ENCODE peak calls at places on chromosomes 1 and 21, in nine cellular contexts. H is A549, X is esophagus muscularis mucosa, D is ovary, B is stomach, K is H1, V is GM12878, N is suprapubic skin, E is transverse colon. W is an unnamed sample.
A peak's percentile ranks its signal among the peaks of the same experiment; 100 is the strongest.

GRCh38 chr21:36150192-36150711 is 6.4 kb upstream of the DOP1B start:
- DNase-seq in D (no peak), N (no peak), E (no peak), H (no peak), X (no peak), V (peak; percentile 42), K (no peak), B (no peak), W (no peak)

GRCh38 chr1:78490861-78491310 is at the start of gene PTGFR:
- DNase-seq in H (no peak), X (no peak), B (no peak), D (peak; percentile 44), E (no peak), K (no peak), V (no peak), N (no peak), W (peak; percentile 55)

GRCh38 chr1:2236695-2237677 is 8.9 kb downstream of the SKI start:
- DNase-seq in B (no peak), E (no peak), N (no peak), H (no peak), V (no peak), K (no peak), D (no peak), X (no peak), W (no peak)

GRCh38 chr1:61992257-61992656 is 202.4 kb upstream of the L1TD1 start:
- DNase-seq in B (no peak), V (no peak), K (no peak), N (no peak), H (no peak), X (no peak), E (no peak), D (no peak), W (no peak)

GRCh38 chr1:158227904-158228623 is 26.2 kb upstream of the CD1A start:
- DNase-seq in E (no peak), X (no peak), D (no peak), B (no peak), V (no peak), H (no peak), K (no peak), N (no peak), W (no peak)

GRCh38 chr1:47711848-47712492 is 274.1 kb downstream of the FOXD2 start:
- DNase-seq in K (no peak), V (no peak), B (no peak), X (no peak), E (no peak), H (no peak), D (no peak), N (peak; percentile 55), W (no peak)

GRCh38 chr1:83086346-83086745 is 912.6 kb downstream of the TTLL7 start:
- DNase-seq in D (no peak), X (no peak), V (no peak), H (no peak), K (no peak), B (no peak), E (no peak), N (no peak), W (no peak)

GRCh38 chr1:93749894-93750301 is 68.3 kb upstream of the BCAR3 start:
- DNase-seq in K (peak; percentile 25), V (no peak), D (no peak), X (no peak), N (no peak), E (no peak), B (peak; percentile 36), H (peak; percentile 42), W (no peak)

GRCh38 chr1:231335663-231336602 is 1.7 kb downstream of the EXOC8 start:
- DNase-seq in H (no peak), D (no peak), K (no peak), X (no peak), B (no peak), N (no peak), E (no peak), V (no peak), W (no peak)

GRCh38 chr1:15352122-15352957 is 57.3 kb upstream of the EFHD2 start:
- DNase-seq in X (no peak), B (peak; percentile 77), H (peak; percentile 96), V (no peak), K (no peak), E (peak; percentile 53), D (no peak), N (no peak), W (no peak)

GRCh38 chr1:168932539-168932938 is 174.0 kb upstream of the ATP1B1 start:
- DNase-seq in N (no peak), B (no peak), D (no peak), V (no peak), K (no peak), X (no peak), E (no peak), H (no peak), W (no peak)
- TF ChIP-seq POLR2A in N (no peak), B (no peak), D (no peak), V (no peak), K (no peak), X (no peak), E (no peak), H (no peak), W (no peak)

DNA sequence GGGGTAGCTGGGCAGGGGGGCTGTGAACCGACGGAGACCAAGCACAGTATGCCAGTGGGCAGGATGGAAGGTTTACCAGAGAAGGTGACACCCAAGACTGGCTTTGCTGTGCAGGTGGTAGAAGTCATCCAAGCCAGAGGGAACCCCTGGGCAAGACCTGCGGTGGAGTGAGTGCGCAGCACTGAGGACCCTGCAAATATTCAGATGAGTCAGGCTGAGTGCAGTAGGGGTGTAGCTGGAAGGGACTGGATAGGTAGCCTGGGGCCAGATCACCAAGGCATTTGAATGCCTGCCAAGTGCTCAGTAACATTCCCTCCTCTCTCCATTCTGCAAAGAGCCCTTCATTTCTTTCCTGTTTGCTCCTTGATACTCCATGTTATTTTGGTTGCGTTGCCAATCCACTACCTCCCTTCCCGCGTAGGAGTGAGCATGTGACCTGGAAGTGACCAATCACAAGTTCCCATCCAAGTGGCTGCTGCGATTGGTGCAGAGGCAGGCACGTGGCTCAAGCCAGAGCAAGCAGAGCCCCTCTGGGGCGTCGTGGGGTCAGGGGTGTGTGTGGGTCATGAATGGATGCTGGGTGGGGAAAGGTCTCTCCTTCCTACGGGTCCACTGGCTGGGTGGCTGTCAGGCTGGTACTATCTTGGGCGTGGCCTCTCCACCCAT is 413.2 kb downstream of the PTPRU start:
- DNase-seq in X (no peak), E (no peak), H (peak; percentile 22), N (peak; percentile 55), V (no peak), K (no peak), D (no peak), B (no peak), W (no peak)
- TF ChIP-seq EP300 in X (no peak), E (no peak), H (no peak), N (no peak), V (no peak), K (no peak), D (no peak), B (no peak), W (no peak)

GRCh38 chr1:220378571-220379302 is 106.5 kb upstream of the RAB3GAP2 start:
- DNase-seq in D (no peak), K (no peak), N (no peak), X (no peak), V (no peak), E (peak; percentile 65), H (no peak), B (no peak), W (no peak)
- H3K4me3 ChIP-seq in D (no peak overlapping the region), K (no peak overlapping the region), N (no peak overlapping the region), X (no peak overlapping the region), V (no peak overlapping the region), E (no peak overlapping the region), H (no peak overlapping the region), B (no peak overlapping the region), W (no peak overlapping the region)

DNA sequence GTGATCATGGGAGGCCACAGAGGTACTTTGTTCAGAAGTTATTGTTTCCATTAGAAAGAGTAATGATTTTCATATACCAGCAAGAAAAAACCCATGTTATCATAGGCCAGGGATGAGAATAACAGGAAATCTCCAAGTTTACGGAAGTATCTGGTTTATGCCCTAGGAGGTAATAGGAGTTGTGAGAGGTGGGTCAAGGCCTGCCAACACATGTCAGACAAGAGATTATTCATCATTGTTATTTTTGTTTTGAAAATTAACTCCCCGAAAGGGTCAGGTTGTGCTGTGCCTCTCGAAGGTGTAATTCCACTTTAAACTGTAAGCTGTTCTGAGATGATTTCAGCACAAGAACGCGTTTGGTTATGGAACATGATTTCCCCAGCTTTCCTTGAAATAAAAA is 218.4 kb downstream of the CAMTA1 start:
- DNase-seq in E (no peak), K (no peak), X (no peak), H (no peak), B (no peak), V (no peak), D (no peak), N (no peak), W (no peak)
- TF ChIP-seq POLR2A in E (no peak), K (no peak), X (no peak), H (no peak), B (no peak), V (no peak), D (no peak), N (no peak), W (no peak)

DNA sequence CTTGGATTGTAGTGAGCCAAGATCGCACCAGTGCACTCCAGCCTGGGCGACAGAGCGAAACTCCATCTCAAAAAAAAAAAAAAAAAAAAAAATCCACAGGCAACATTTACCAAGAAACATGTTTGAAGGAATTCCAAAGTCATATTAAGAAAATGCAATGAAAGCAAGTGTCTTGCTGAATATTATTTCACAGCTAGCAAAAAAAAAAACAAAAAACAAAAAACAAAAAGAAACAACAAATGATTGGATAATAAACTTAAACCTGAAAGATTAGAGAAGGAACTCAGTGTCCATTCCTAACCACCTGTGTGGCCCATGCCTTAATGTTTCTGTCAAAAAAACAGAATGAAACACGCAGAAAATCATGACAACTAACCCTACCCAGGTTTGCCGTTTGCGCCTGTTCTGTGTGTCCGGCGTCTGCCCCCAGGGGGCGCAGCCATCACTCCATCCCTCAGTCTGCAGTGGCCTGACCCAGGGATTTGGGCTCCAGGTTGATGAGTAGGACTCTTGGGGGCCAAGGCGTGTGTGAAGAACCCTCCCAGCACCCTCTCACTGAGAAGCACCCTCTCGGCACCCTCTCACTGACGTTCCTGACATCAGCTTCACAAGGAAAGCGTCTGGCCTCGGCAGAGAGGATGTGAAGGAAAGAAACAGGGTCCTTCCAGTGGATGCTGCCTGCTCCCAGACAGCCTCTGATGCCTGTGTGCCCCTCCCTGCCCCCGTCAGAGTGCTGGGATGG is 19.2 kb upstream of the PTTG1IP start:
- DNase-seq in X (no peak), H (no peak), V (no peak), E (peak; percentile 74), K (no peak), D (peak; percentile 46), N (no peak), B (peak; percentile 78), W (peak; percentile 49)
- TF ChIP-seq EP300 in X (no peak), H (no peak), V (no peak), E (no peak), K (no peak), D (no peak), N (no peak), B (no peak), W (no peak)